ENCODE peak calls at places on chromosomes 2 and 18, in five cellular contexts. V is H1, K is HepG2, G is NT2/D1, C is GM12878. L is an unnamed sample.

GRCh38 chr2:110645616-110646015 is 32.2 kb downstream of the BUB1 start:
- DNase-seq in V (no peak), K (no peak), G (no peak), C (no peak), L (no peak)

GRCh38 chr2:52107124-52107523 is 1075.2 kb upstream of the NRXN1 start:
- DNase-seq in V (no peak), K (no peak), G (no peak), C (no peak), L (no peak)

GRCh38 chr2:232458661-232459418 is 2.9 kb downstream of the ALPI start:
- DNase-seq in V (no peak), K (no peak), G (no peak), C (no peak), L (no peak)

GRCh38 chr18:63339920-63340484 is 20.4 kb upstream of the BCL2 start:
- DNase-seq in V (no peak), K (peak), G (peak), C (no peak), L (no peak)

GRCh38 chr2:71610671-71611070 is 157.3 kb downstream of the DYSF start:
- DNase-seq in V (no peak), K (no peak), G (no peak), C (no peak), L (no peak)

GRCh38 chr2:80519699-80520291 is 215.2 kb upstream of the LRRTM1 start:
- DNase-seq in V (no peak), K (no peak), G (no peak), C (no peak), L (no peak)

GRCh38 chr2:85536479-85536878 is 2.5 kb upstream of the MAT2A start:
- DNase-seq in V (no peak), K (no peak), G (no peak), C (no peak), L (no peak)

GRCh38 chr2:10009271-10009810 is 34.0 kb upstream of the KLF11 start:
- DNase-seq in V (no peak), K (no peak), G (no peak), C (no peak), L (no peak)

GRCh38 chr2:48530033-48530804 is at the start of gene STON1:
- DNase-seq in V (no peak), K (no peak), G (no peak), C (no peak), L (peak)

GRCh38 chr2:2123259-2123658 is 207.8 kb downstream of the MYT1L start:
- DNase-seq in V (no peak), K (no peak), G (peak), C (no peak), L (no peak)

GRCh38 chr2:47211497-47212011 is 56.4 kb upstream of the STPG4 start:
- DNase-seq in V (no peak), K (no peak), G (no peak), C (no peak), L (no peak)

GRCh38 chr2:27965841-27966240 is 75.3 kb downstream of the BABAM2 start:
- DNase-seq in V (no peak), K (no peak), G (no peak), C (no peak), L (no peak)

GRCh38 chr18:69567813-69568488 is 167.3 kb downstream of the DOK6 start:
- DNase-seq in V (no peak), K (peak), G (no peak), C (no peak), L (no peak)

GRCh38 chr2:216849987-216850386 is 9.9 kb downstream of the TNP1 start:
- DNase-seq in V (no peak), K (no peak), G (no peak), C (no peak), L (no peak)

GRCh38 chr18:29154758-29155725 is 978.1 kb upstream of the CDH2 start:
- DNase-seq in V (no peak), K (no peak), G (no peak), C (no peak), L (no peak)

GRCh38 chr2:238942080-238942761 is 94.3 kb downstream of the TWIST2 start:
- DNase-seq in V (no peak), K (no peak), G (no peak), C (no peak), L (no peak)

GRCh38 chr2:180644709-180645108 is 335.7 kb upstream of the UBE2E3 start:
- DNase-seq in V (no peak), K (no peak), G (no peak), C (no peak), L (no peak)
- TF ChIP-seq SUZ12 in V (no peak), K (no peak), G (no peak), C (no peak), L (no peak)

DNA sequence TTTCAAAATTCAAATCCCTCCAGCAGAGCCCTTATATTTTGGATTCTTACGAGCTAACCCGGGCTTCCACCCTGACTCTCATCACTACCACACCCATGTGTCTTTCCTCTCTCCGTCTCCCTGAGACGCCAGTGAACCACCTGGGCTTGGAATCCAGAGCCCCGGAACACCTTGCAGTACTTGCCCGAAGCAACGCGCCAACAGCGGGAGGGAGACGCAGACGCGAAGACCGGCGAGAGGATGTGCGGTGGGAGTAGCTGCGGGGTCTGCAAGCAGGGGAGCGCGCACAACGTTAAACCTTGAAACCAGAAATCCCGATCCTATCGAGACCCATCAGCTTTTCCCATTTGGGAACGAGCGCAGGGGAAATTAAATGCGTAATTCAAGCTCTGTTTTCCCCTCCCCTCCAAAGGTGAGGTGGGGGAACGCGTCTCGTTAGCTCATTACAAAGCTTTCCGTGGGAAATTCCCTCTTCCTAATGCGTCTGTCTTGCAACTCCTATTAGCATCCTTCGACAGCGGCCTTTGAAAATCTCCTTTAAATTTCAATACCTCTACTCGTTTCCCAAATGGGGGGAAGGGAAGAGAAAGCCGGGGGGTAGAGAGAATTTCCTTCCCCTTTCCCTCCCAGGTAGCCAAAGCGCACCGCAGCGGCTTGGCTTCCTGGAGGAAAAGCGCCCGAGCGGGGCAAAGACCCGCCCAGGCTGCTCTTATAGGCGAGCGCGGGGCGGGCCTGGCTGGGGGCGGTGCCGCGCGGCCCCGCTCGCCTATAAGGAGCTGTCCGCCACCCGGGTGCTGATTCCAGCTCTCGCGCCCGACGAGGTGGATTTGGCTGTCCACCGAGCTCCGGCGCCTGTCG is at the start of gene CNTNAP5:
- DNase-seq in V (no peak), K (no peak), G (peak), C (no peak), L (peak)
- TF ChIP-seq SUZ12 in V (no peak), K (no peak), G (peak), C (no peak), L (no peak)

DNA sequence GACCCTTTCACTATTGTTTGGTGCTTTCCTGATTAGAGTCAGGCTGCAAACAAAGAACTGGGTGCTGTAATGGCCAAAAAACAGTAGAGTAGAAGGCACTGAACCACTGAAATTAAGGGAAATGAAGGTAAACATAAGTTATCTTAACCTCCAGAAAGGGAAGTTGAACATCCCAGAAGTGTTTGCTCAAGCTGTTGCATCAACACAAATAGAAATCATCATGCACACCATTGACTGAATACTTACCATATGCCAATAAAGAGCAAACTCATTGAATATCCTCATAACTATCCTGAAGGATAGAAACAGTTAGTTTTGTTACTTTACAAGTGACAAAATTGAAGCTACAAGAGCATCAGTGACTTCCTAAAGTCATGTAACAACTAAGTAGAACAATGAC is 477.4 kb upstream of the CHST9 start:
- DNase-seq in V (no peak), K (no peak), G (no peak), C (no peak), L (no peak)
- TF ChIP-seq SUZ12 in V (no peak), K (no peak), G (no peak), C (no peak), L (no peak)

GRCh38 chr2:128416366-128416765 is 97.7 kb upstream of the HS6ST1 start:
- DNase-seq in V (no peak), K (no peak), G (no peak), C (no peak), L (no peak)
- TF ChIP-seq SUZ12 in V (no peak), K (no peak), G (no peak), C (no peak), L (no peak)

GRCh38 chr18:4130734-4131719 is 324.1 kb downstream of the DLGAP1 start:
- DNase-seq in V (no peak), K (no peak), G (no peak), C (no peak), L (no peak)
- TF ChIP-seq SUZ12 in V (no peak), K (no peak), G (no peak), C (no peak), L (no peak)

GRCh38 chr2:170717599-170717963 is 2.4 kb downstream of the SP5 start:
- DNase-seq in V (no peak), K (no peak), G (no peak), C (no peak), L (no peak)
- TF ChIP-seq SUZ12 in V (no peak), K (no peak), G (no peak), C (no peak), L (no peak)

DNA sequence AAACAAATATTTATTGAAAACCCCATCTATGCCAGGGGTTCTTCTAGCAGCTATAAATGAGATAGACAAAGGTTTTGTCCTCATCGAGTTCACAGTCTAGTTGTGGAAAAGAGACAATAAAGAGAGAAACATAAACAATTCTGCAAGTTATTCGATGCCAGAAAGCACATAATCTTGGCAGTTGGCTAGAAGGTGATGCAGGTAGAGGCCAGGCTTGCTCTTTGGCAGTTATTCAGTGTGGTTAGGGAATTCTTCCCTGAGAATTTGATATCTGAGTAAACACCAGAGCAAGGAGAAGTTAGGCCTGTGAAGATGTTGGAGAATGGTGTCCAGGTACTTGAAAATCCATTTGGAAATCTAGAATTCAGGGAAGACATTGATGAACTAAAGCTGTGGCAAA is 547.4 kb downstream of the SLC4A3 start:
- DNase-seq in V (no peak), K (no peak), G (no peak), C (no peak), L (no peak)
- TF ChIP-seq SUZ12 in V (no peak), K (no peak), G (no peak), C (no peak), L (no peak)

GRCh38 chr2:23925702-23926288 is 1.1 kb downstream of the ATAD2B start:
- DNase-seq in V (no peak), K (peak), G (peak), C (peak), L (peak)
- TF ChIP-seq SUZ12 in V (no peak), K (no peak), G (no peak), C (no peak), L (no peak)